ENCODE peak calls at places on chromosomes 7 and 10, in four cellular contexts. One of them, this sample, is unnamed.

GRCh38 chr7:33882040-33882800 is 23.1 kb upstream of the BMPER start:
- DNase-seq in spleen: no peak
- DNase-seq in SK-N-SH: no peak
- DNase-seq in Panc1: no peak
- DNase-seq in this sample: no peak

GRCh38 chr10:106278385-106278784 is 886.1 kb downstream of the SORCS1 start:
- DNase-seq in Panc1: no peak
- DNase-seq in spleen: no peak
- DNase-seq in SK-N-SH: peak; percentile 7
- DNase-seq in this sample: no peak

GRCh38 chr7:94129443-94130140 is 125.4 kb upstream of the BET1 start:
- DNase-seq in spleen: no peak
- DNase-seq in Panc1: peak; percentile 27
- DNase-seq in SK-N-SH: no peak
- DNase-seq in this sample: no peak

GRCh38 chr7:28961972-28962371 is 3.8 kb upstream of the TRIL start:
- DNase-seq in Panc1: no peak
- DNase-seq in spleen: no peak
- DNase-seq in SK-N-SH: no peak
- DNase-seq in this sample: no peak

GRCh38 chr10:13354783-13355182 is 6.7 kb upstream of the SEPHS1 start:
- DNase-seq in SK-N-SH: no peak
- DNase-seq in Panc1: no peak
- DNase-seq in spleen: no peak
- DNase-seq in this sample: no peak

GRCh38 chr7:26653430-26653911 is 210.9 kb downstream of the SKAP2 start:
- DNase-seq in Panc1: no peak
- DNase-seq in spleen: no peak
- DNase-seq in SK-N-SH: no peak
- DNase-seq in this sample: no peak

GRCh38 chr7:157423348-157423747 is 86.5 kb downstream of the DNAJB6 start:
- DNase-seq in SK-N-SH: no peak
- DNase-seq in spleen: no peak
- DNase-seq in Panc1: no peak
- DNase-seq in this sample: no peak

GRCh38 chr7:95596183-95597135 is at the start of gene PDK4:
- DNase-seq in SK-N-SH: peak; percentile 70
- DNase-seq in spleen: peak; percentile 91
- DNase-seq in Panc1: peak; percentile 35
- DNase-seq in this sample: peak; percentile 97

GRCh38 chr7:107945332-107945731 is 54.3 kb downstream of the DLD start:
- DNase-seq in spleen: no peak
- DNase-seq in Panc1: no peak
- DNase-seq in SK-N-SH: no peak
- DNase-seq in this sample: no peak

GRCh38 chr7:33973235-33974015 is 68.1 kb downstream of the BMPER start:
- DNase-seq in SK-N-SH: no peak
- DNase-seq in spleen: no peak
- DNase-seq in Panc1: no peak
- DNase-seq in this sample: no peak

GRCh38 chr10:76868088-76868949 is 769.3 kb downstream of the KCNMA1 start:
- DNase-seq in SK-N-SH: peak; percentile 24
- DNase-seq in Panc1: no peak
- DNase-seq in spleen: no peak
- DNase-seq in this sample: no peak

GRCh38 chr7:75795831-75796285 is 17.7 kb downstream of the CCL24 start:
- DNase-seq in spleen: no peak
- DNase-seq in SK-N-SH: no peak
- DNase-seq in Panc1: no peak
- DNase-seq in this sample: no peak

GRCh38 chr10:102597131-102597891 is 47.0 kb upstream of the TRIM8 start:
- DNase-seq in SK-N-SH: no peak
- DNase-seq in spleen: no peak
- DNase-seq in Panc1: no peak
- DNase-seq in this sample: no peak

GRCh38 chr7:24797270-24797669 is 40.0 kb upstream of the GSDME start:
- DNase-seq in SK-N-SH: no peak
- DNase-seq in Panc1: no peak
- DNase-seq in spleen: no peak
- DNase-seq in this sample: no peak

GRCh38 chr7:66250711-66251110 is 45.6 kb downstream of the TPST1 start:
- DNase-seq in spleen: no peak
- DNase-seq in SK-N-SH: no peak
- DNase-seq in Panc1: no peak
- DNase-seq in this sample: no peak

GRCh38 chr10:1665262-1665661 is 72.1 kb downstream of the ADARB2 start:
- DNase-seq in spleen: peak; percentile 72
- DNase-seq in SK-N-SH: no peak
- DNase-seq in Panc1: no peak
- DNase-seq in this sample: no peak

GRCh38 chr10:114831186-114831867 is 9.7 kb downstream of the FHIP2A start:
- DNase-seq in SK-N-SH: no peak
- DNase-seq in spleen: no peak
- DNase-seq in Panc1: no peak
- DNase-seq in this sample: no peak

GRCh38 chr10:32190890-32191491 is 134.8 kb upstream of the KIF5B start:
- DNase-seq in Panc1: no peak
- DNase-seq in SK-N-SH: no peak
- DNase-seq in spleen: no peak
- DNase-seq in this sample: no peak

GRCh38 chr7:153682628-153683027 is 369.6 kb upstream of the DPP6 start:
- DNase-seq in SK-N-SH: no peak
- DNase-seq in spleen: no peak
- DNase-seq in Panc1: no peak
- DNase-seq in this sample: no peak

GRCh38 chr7:103124429-103124979 is 24.4 kb downstream of the NAPEPLD start:
- DNase-seq in Panc1: no peak
- DNase-seq in SK-N-SH: no peak
- DNase-seq in spleen: no peak
- DNase-seq in this sample: no peak
- TF ChIP-seq POLR2AphosphoS5 in Panc1: no peak
- TF ChIP-seq POLR2AphosphoS5 in SK-N-SH: no peak
- TF ChIP-seq POLR2AphosphoS5 in spleen: no peak
- TF ChIP-seq POLR2AphosphoS5 in this sample: no peak

GRCh38 chr10:85026878-85027467 is 698.6 kb downstream of the CCSER2 start:
- DNase-seq in spleen: no peak
- DNase-seq in SK-N-SH: no peak
- DNase-seq in Panc1: no peak
- DNase-seq in this sample: no peak
- H3K4me3 ChIP-seq in spleen: no peak overlapping the region
- H3K4me3 ChIP-seq in SK-N-SH: no peak overlapping the region
- H3K4me3 ChIP-seq in Panc1: no peak overlapping the region
- H3K4me3 ChIP-seq in this sample: no peak overlapping the region

GRCh38 chr10:28922861-28923260 is 245.5 kb downstream of the BAMBI start:
- DNase-seq in spleen: no peak
- DNase-seq in Panc1: no peak
- DNase-seq in SK-N-SH: no peak
- DNase-seq in this sample: no peak

GRCh38 chr10:28925154-28925663 is 247.9 kb downstream of the BAMBI start:
- DNase-seq in spleen: no peak
- DNase-seq in Panc1: no peak
- DNase-seq in SK-N-SH: no peak
- DNase-seq in this sample: no peak

GRCh38 chr10:28924585-28925153 is 247.3 kb downstream of the BAMBI start:
- DNase-seq in Panc1: no peak
- DNase-seq in SK-N-SH: no peak
- DNase-seq in spleen: no peak
- DNase-seq in this sample: no peak

GRCh38 chr10:28920091-28920490 is 242.8 kb downstream of the BAMBI start:
- DNase-seq in SK-N-SH: no peak
- DNase-seq in spleen: no peak
- DNase-seq in Panc1: no peak
- DNase-seq in this sample: no peak

DNA sequence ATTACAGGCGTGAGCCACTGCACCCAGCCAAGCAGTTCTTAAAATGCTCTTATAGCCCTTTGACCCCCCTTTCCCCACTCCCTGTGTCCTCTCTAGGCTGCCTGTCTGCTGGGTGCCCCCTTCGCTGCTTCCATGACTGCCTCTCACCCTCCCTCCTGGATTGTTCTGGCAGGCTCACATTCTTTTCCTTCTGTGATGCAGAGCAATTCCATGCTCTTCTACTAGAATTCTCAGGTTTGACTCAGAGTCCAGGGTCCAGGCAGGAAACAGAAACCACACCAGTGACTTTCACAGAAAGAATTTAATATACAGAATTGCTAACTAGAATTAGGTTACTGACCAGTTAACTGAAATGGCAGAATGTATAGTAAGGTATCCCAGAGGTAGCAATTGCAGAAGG is 244.8 kb downstream of the BAMBI start:
- DNase-seq in SK-N-SH: no peak
- DNase-seq in spleen: no peak
- DNase-seq in Panc1: no peak
- DNase-seq in this sample: no peak
- H3K4me1 ChIP-seq in SK-N-SH: no peaks in the 10 kb centered on the region
- H3K4me1 ChIP-seq in spleen: no peaks in the 10 kb centered on the region
- H3K4me1 ChIP-seq in Panc1: no peaks in the 10 kb centered on the region
- H3K4me1 ChIP-seq in this sample: no peaks in the 10 kb centered on the region

DNA sequence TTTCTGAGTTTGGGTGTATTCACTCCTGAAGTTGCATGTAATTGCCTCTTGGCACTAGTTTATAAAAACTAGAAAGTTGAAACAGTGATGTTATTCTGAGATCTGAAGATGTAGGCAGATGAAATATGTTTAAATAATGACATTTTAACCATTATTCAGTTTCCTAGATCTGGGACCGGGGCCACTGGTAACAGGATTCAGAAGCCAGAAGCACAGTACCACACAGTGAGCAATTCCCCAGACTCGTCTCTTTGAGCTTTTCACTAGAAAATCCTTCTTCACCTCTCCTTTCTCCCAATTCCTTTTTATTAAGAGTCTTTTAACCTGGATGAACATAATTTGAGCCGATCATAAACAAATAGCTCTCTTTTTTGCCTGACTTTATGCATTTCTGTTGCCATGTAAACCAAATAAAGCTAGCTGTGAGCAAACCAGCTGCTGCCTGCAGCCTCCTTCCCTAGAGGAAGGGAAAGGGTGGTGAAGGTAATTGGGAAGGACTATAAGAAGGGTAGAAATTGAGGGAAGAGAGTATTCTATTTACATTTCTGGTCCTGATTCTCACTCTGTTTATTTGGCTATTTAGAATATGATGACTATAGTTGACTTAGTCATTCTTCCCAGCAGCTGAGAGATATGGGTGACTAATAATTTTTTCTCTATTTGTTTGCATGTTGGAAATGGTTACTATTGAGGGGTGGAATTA is 101.7 kb upstream of the STRIP2 start:
- DNase-seq in SK-N-SH: no peak
- DNase-seq in Panc1: peak; percentile 78
- DNase-seq in spleen: no peak
- DNase-seq in this sample: no peak
- TF ChIP-seq POLR2AphosphoS5 in SK-N-SH: no peak
- TF ChIP-seq POLR2AphosphoS5 in Panc1: no peak
- TF ChIP-seq POLR2AphosphoS5 in spleen: no peak
- TF ChIP-seq POLR2AphosphoS5 in this sample: no peak

GRCh38 chr7:100099452-100099851 is 1.7 kb downstream of the MCM7 start:
- DNase-seq in Panc1: no peak
- DNase-seq in spleen: no peak
- DNase-seq in SK-N-SH: no peak
- DNase-seq in this sample: no peak

GRCh38 chr7:100095704-100096103 is 5.5 kb downstream of the MCM7 start:
- DNase-seq in spleen: no peak
- DNase-seq in Panc1: no peak
- DNase-seq in SK-N-SH: no peak
- DNase-seq in this sample: no peak

GRCh38 chr7:100100420-100101015 is 679 bp downstream of the MCM7 start:
- DNase-seq in Panc1: peak; percentile 83
- DNase-seq in spleen: peak; percentile 96
- DNase-seq in SK-N-SH: peak; percentile 96
- DNase-seq in this sample: peak; percentile 95

GRCh38 chr7:100101016-100101862 is at the start of the genes AP4M1 and MCM7:
- DNase-seq in spleen: peak; percentile 100
- DNase-seq in SK-N-SH: peak; percentile 97
- DNase-seq in Panc1: peak; percentile 90
- DNase-seq in this sample: peak; percentile 99

GRCh38 chr7:100098913-100099312 is 2.3 kb downstream of the MCM7 start:
- DNase-seq in Panc1: no peak
- DNase-seq in spleen: no peak
- DNase-seq in SK-N-SH: no peak
- DNase-seq in this sample: no peak
- H3K4me3 ChIP-seq in Panc1: peak overlapping the region; percentile 82
- H3K4me3 ChIP-seq in spleen: no peak overlapping the region
- H3K4me3 ChIP-seq in SK-N-SH: peak overlapping the region; percentile 99
- H3K4me3 ChIP-seq in this sample: no peak overlapping the region

GRCh38 chr7:74479961-74480829 is 26.5 kb downstream of the GTF2IRD1 start:
- DNase-seq in SK-N-SH: peak; percentile 95
- DNase-seq in Panc1: no peak
- DNase-seq in spleen: peak; percentile 86
- DNase-seq in this sample: peak; percentile 79

GRCh38 chr7:74479066-74479781 is 25.5 kb downstream of the GTF2IRD1 start:
- DNase-seq in Panc1: no peak
- DNase-seq in SK-N-SH: peak; percentile 70
- DNase-seq in spleen: no peak
- DNase-seq in this sample: no peak

GRCh38 chr7:74481458-74482324 is 28.0 kb downstream of the GTF2IRD1 start:
- DNase-seq in SK-N-SH: peak; percentile 61
- DNase-seq in Panc1: no peak
- DNase-seq in spleen: no peak
- DNase-seq in this sample: no peak

GRCh38 chr7:74482629-74483401 is 29.1 kb downstream of the GTF2IRD1 start:
- DNase-seq in SK-N-SH: no peak
- DNase-seq in spleen: no peak
- DNase-seq in Panc1: peak; percentile 42
- DNase-seq in this sample: no peak

DNA sequence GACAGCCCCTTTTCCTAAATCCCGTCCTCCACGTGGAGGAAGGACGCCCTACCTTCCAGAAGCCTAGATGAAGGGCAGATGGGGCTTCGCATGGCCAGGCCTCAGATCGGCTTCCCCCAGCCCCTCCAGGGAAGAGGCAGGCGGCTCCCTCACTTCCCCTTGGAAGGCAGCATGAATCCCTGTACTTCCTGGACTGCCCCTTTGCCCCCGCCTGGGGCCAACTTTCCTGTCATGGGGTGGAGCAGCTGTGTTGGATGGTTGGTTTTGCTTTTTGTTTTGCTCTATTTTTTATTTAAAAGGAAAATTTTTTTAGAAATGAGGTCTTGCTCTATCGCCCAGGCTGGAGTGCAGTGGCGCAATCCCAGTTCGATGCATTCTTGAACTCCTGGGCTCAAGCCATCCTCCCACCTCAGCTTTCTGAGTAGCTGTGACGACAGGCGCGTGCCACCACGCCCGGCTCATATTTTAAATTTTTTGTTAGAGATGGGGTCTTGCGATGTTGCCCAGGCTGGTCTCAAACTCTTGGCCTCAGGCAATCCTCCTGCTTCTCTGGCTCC is 27.2 kb downstream of the GTF2IRD1 start:
- DNase-seq in SK-N-SH: no peak
- DNase-seq in spleen: peak; percentile 78
- DNase-seq in Panc1: no peak
- DNase-seq in this sample: no peak
- H3K4me1 ChIP-seq in SK-N-SH: peaks cover 52% of the 10 kb centered on the region
- H3K4me1 ChIP-seq in spleen: peaks cover 5% of the 10 kb centered on the region
- H3K4me1 ChIP-seq in Panc1: peaks cover 72% of the 10 kb centered on the region
- H3K4me1 ChIP-seq in this sample: peaks cover 38% of the 10 kb centered on the region

This sample was measured in prostate gland.